ENCODE peak calls at places on chromosomes 4 and X, in seven cellular contexts. One of them, this sample, is unnamed. For H3K27me3 and H3K9me3, the result is how much of the 10 kb centered on the place peaks cover.

GRCh38 chrX:9829308-9830267 is 43.4 kb downstream of the SHROOM2 start:
- DNase-seq in astrocyte: peak
- DNase-seq in neuronal stem cell: no peak
- DNase-seq in fibroblast of lung: peak
- DNase-seq in PC-3: peak
- DNase-seq in HCT116: peak
- DNase-seq in endothelial cell of umbilical vein: no peak
- DNase-seq in this sample: no peak

GRCh38 chrX:50436797-50437196 is 33.8 kb downstream of the DGKK start:
- DNase-seq in endothelial cell of umbilical vein: no peak
- DNase-seq in HCT116: no peak
- DNase-seq in fibroblast of lung: no peak
- DNase-seq in PC-3: no peak
- DNase-seq in neuronal stem cell: no peak
- DNase-seq in astrocyte: no peak
- DNase-seq in this sample: no peak

GRCh38 chrX:1466971-1467561 is 14.4 kb upstream of the ASMTL start:
- DNase-seq in HCT116: no peak
- DNase-seq in astrocyte: no peak
- DNase-seq in endothelial cell of umbilical vein: no peak
- DNase-seq in fibroblast of lung: no peak
- DNase-seq in neuronal stem cell: no peak
- DNase-seq in PC-3: no peak
- DNase-seq in this sample: no peak

GRCh38 chrX:25344191-25344936 is 328.6 kb upstream of the ARX start:
- DNase-seq in fibroblast of lung: no peak
- DNase-seq in HCT116: no peak
- DNase-seq in astrocyte: no peak
- DNase-seq in PC-3: no peak
- DNase-seq in neuronal stem cell: no peak
- DNase-seq in endothelial cell of umbilical vein: no peak
- DNase-seq in this sample: no peak

GRCh38 chr4:6095897-6096296 is 77.7 kb upstream of the C4orf50 start:
- DNase-seq in HCT116: no peak
- DNase-seq in endothelial cell of umbilical vein: no peak
- DNase-seq in fibroblast of lung: no peak
- DNase-seq in PC-3: no peak
- DNase-seq in astrocyte: no peak
- DNase-seq in neuronal stem cell: no peak
- DNase-seq in this sample: no peak

GRCh38 chr4:55635760-55636621 is at the start of gene NMU:
- DNase-seq in HCT116: peak
- DNase-seq in fibroblast of lung: peak
- DNase-seq in astrocyte: no peak
- DNase-seq in PC-3: peak
- DNase-seq in neuronal stem cell: peak
- DNase-seq in endothelial cell of umbilical vein: peak
- DNase-seq in this sample: peak

GRCh38 chrX:40273356-40274050 is 175.7 kb upstream of the BCOR start:
- DNase-seq in HCT116: no peak
- DNase-seq in astrocyte: peak
- DNase-seq in fibroblast of lung: peak
- DNase-seq in endothelial cell of umbilical vein: peak
- DNase-seq in neuronal stem cell: no peak
- DNase-seq in PC-3: no peak
- DNase-seq in this sample: no peak

GRCh38 chr4:119646347-119647071 is 17.9 kb upstream of the PDE5A start:
- DNase-seq in HCT116: no peak
- DNase-seq in fibroblast of lung: peak
- DNase-seq in endothelial cell of umbilical vein: no peak
- DNase-seq in PC-3: no peak
- DNase-seq in neuronal stem cell: no peak
- DNase-seq in astrocyte: peak
- DNase-seq in this sample: no peak

GRCh38 chrX:19772759-19773623 is 114.4 kb downstream of the SH3KBP1 start:
- DNase-seq in PC-3: peak
- DNase-seq in HCT116: no peak
- DNase-seq in fibroblast of lung: no peak
- DNase-seq in endothelial cell of umbilical vein: peak
- DNase-seq in astrocyte: no peak
- DNase-seq in neuronal stem cell: no peak
- DNase-seq in this sample: no peak

GRCh38 chr4:2944882-2945526 is 18.2 kb downstream of the NOP14 start:
- DNase-seq in astrocyte: no peak
- DNase-seq in fibroblast of lung: no peak
- DNase-seq in neuronal stem cell: no peak
- DNase-seq in endothelial cell of umbilical vein: no peak
- DNase-seq in HCT116: no peak
- DNase-seq in PC-3: no peak
- DNase-seq in this sample: no peak

GRCh38 chr4:112896326-112896892 is 153.0 kb upstream of the ANK2 start:
- DNase-seq in neuronal stem cell: no peak
- DNase-seq in fibroblast of lung: no peak
- DNase-seq in HCT116: no peak
- DNase-seq in endothelial cell of umbilical vein: no peak
- DNase-seq in astrocyte: no peak
- DNase-seq in PC-3: no peak
- DNase-seq in this sample: no peak

GRCh38 chrX:2701600-2701999 is 10.5 kb downstream of the CD99 start:
- DNase-seq in endothelial cell of umbilical vein: no peak
- DNase-seq in fibroblast of lung: no peak
- DNase-seq in neuronal stem cell: no peak
- DNase-seq in astrocyte: no peak
- DNase-seq in PC-3: no peak
- DNase-seq in HCT116: no peak
- DNase-seq in this sample: no peak

GRCh38 chr4:145609494-145610427 is 9.4 kb upstream of the MMAA start:
- DNase-seq in PC-3: peak
- DNase-seq in astrocyte: peak
- DNase-seq in endothelial cell of umbilical vein: peak
- DNase-seq in HCT116: peak
- DNase-seq in fibroblast of lung: peak
- DNase-seq in neuronal stem cell: peak
- DNase-seq in this sample: peak

GRCh38 chr4:75844151-75844662 is 58.0 kb downstream of the PPEF2 start:
- DNase-seq in HCT116: no peak
- DNase-seq in neuronal stem cell: no peak
- DNase-seq in endothelial cell of umbilical vein: peak
- DNase-seq in fibroblast of lung: peak
- DNase-seq in astrocyte: peak
- DNase-seq in PC-3: no peak
- DNase-seq in this sample: peak

GRCh38 chr4:147546341-147546740 is 65.4 kb downstream of the EDNRA start:
- DNase-seq in endothelial cell of umbilical vein: peak
- DNase-seq in fibroblast of lung: peak
- DNase-seq in astrocyte: peak
- DNase-seq in PC-3: peak
- DNase-seq in neuronal stem cell: no peak
- DNase-seq in HCT116: no peak
- DNase-seq in this sample: peak

GRCh38 chr4:109921384-109921808 is 8.7 kb downstream of the EGF start:
- DNase-seq in PC-3: peak
- DNase-seq in endothelial cell of umbilical vein: no peak
- DNase-seq in fibroblast of lung: peak
- DNase-seq in neuronal stem cell: peak
- DNase-seq in HCT116: no peak
- DNase-seq in astrocyte: peak
- DNase-seq in this sample: peak

GRCh38 chrX:11665144-11666040 is at the start of gene ARHGAP6:
- DNase-seq in neuronal stem cell: peak
- DNase-seq in HCT116: no peak
- DNase-seq in fibroblast of lung: peak
- DNase-seq in astrocyte: peak
- DNase-seq in endothelial cell of umbilical vein: peak
- DNase-seq in PC-3: peak
- DNase-seq in this sample: peak

GRCh38 chr4:78923459-78924312 is 15.6 kb downstream of the PAQR3 start:
- DNase-seq in neuronal stem cell: no peak
- DNase-seq in astrocyte: no peak
- DNase-seq in fibroblast of lung: no peak
- DNase-seq in HCT116: no peak
- DNase-seq in PC-3: no peak
- DNase-seq in endothelial cell of umbilical vein: peak
- DNase-seq in this sample: peak

GRCh38 chrX:63458981-63459380 is 107.8 kb upstream of the SPIN4 start:
- DNase-seq in astrocyte: no peak
- DNase-seq in neuronal stem cell: no peak
- DNase-seq in HCT116: no peak
- DNase-seq in endothelial cell of umbilical vein: no peak
- DNase-seq in fibroblast of lung: no peak
- DNase-seq in PC-3: no peak
- DNase-seq in this sample: no peak

GRCh38 chr4:63169836-63170235 is 1239.4 kb downstream of the TECRL start:
- DNase-seq in neuronal stem cell: peak
- DNase-seq in fibroblast of lung: no peak
- DNase-seq in astrocyte: no peak
- DNase-seq in PC-3: no peak
- DNase-seq in endothelial cell of umbilical vein: no peak
- DNase-seq in HCT116: no peak
- DNase-seq in this sample: no peak

GRCh38 chr4:99473131-99473530 is 37.7 kb upstream of the C4orf17 start:
- DNase-seq in astrocyte: peak
- DNase-seq in endothelial cell of umbilical vein: no peak
- DNase-seq in HCT116: no peak
- DNase-seq in fibroblast of lung: peak
- DNase-seq in neuronal stem cell: no peak
- DNase-seq in PC-3: no peak
- DNase-seq in this sample: no peak

GRCh38 chr4:69601065-69601464 is 38.4 kb downstream of the UGT2A2 start:
- DNase-seq in PC-3: no peak
- DNase-seq in fibroblast of lung: no peak
- DNase-seq in astrocyte: no peak
- DNase-seq in endothelial cell of umbilical vein: no peak
- DNase-seq in neuronal stem cell: no peak
- DNase-seq in HCT116: no peak
- DNase-seq in this sample: no peak

GRCh38 chrX:107561468-107562215 is 66.7 kb upstream of the PRPS1 start:
- DNase-seq in endothelial cell of umbilical vein: no peak
- DNase-seq in HCT116: no peak
- DNase-seq in PC-3: no peak
- DNase-seq in neuronal stem cell: no peak
- DNase-seq in fibroblast of lung: peak
- DNase-seq in astrocyte: no peak
- DNase-seq in this sample: peak

GRCh38 chr4:2076908-2077534 is 17.9 kb downstream of the NAT8L start:
- DNase-seq in PC-3: no peak
- DNase-seq in HCT116: no peak
- DNase-seq in fibroblast of lung: no peak
- DNase-seq in endothelial cell of umbilical vein: no peak
- DNase-seq in neuronal stem cell: no peak
- DNase-seq in astrocyte: no peak
- DNase-seq in this sample: no peak

GRCh38 chr4:112173593-112174559 is 28.6 kb downstream of the FAM241A start:
- DNase-seq in HCT116: peak
- DNase-seq in PC-3: peak
- DNase-seq in fibroblast of lung: no peak
- DNase-seq in neuronal stem cell: no peak
- DNase-seq in endothelial cell of umbilical vein: no peak
- DNase-seq in astrocyte: no peak
- DNase-seq in this sample: no peak

GRCh38 chrX:102892103-102892502 is 45.0 kb upstream of the RAB40AL start:
- DNase-seq in endothelial cell of umbilical vein: peak
- DNase-seq in neuronal stem cell: no peak
- DNase-seq in fibroblast of lung: no peak
- DNase-seq in HCT116: no peak
- DNase-seq in PC-3: peak
- DNase-seq in astrocyte: no peak
- DNase-seq in this sample: no peak

GRCh38 chrX:153521034-153521433 is 3.6 kb downstream of the ATP2B3 start:
- DNase-seq in fibroblast of lung: peak
- DNase-seq in endothelial cell of umbilical vein: no peak
- DNase-seq in PC-3: no peak
- DNase-seq in HCT116: no peak
- DNase-seq in astrocyte: no peak
- DNase-seq in neuronal stem cell: no peak
- DNase-seq in this sample: no peak
- H3K27me3 ChIP-seq in fibroblast of lung: under half
- H3K27me3 ChIP-seq in endothelial cell of umbilical vein: under half
- H3K27me3 ChIP-seq in PC-3: under half
- H3K27me3 ChIP-seq in HCT116: under half
- H3K27me3 ChIP-seq in astrocyte: under half
- H3K27me3 ChIP-seq in neuronal stem cell: half or more
- H3K27me3 ChIP-seq in this sample: half or more

DNA sequence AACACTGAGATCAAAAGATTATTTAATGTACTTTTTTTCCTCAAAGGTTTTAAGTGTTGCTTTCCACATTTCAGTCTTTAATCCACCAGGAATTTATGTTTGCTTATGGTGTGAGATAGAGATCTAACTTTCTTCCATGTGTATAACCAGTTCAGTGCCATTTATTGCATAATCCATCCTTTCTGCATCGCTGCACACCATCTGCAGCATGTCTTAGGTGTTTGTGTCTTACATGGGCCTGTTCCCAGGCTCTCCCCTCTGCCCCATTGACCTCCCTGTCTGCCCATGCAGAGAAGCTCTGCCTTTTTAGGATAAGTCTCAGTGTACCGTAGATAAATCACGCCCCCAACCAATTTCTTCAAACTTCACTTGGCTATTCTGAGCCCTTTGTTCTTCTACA is 30.3 kb downstream of the NSDHL start:
- DNase-seq in astrocyte: peak
- DNase-seq in PC-3: peak
- DNase-seq in HCT116: no peak
- DNase-seq in endothelial cell of umbilical vein: no peak
- DNase-seq in fibroblast of lung: peak
- DNase-seq in neuronal stem cell: no peak
- DNase-seq in this sample: peak
- H3K9me3 ChIP-seq in astrocyte: under half
- H3K9me3 ChIP-seq in PC-3: under half
- H3K9me3 ChIP-seq in HCT116: under half
- H3K9me3 ChIP-seq in endothelial cell of umbilical vein: under half
- H3K9me3 ChIP-seq in fibroblast of lung: under half
- H3K9me3 ChIP-seq in neuronal stem cell: under half
- H3K9me3 ChIP-seq in this sample: under half

GRCh38 chr4:122784261-122784660 is 42.4 kb upstream of the FGF2 start:
- DNase-seq in endothelial cell of umbilical vein: no peak
- DNase-seq in HCT116: no peak
- DNase-seq in fibroblast of lung: no peak
- DNase-seq in astrocyte: no peak
- DNase-seq in neuronal stem cell: no peak
- DNase-seq in PC-3: peak
- DNase-seq in this sample: no peak
- H3K9ac ChIP-seq in endothelial cell of umbilical vein: peak
- H3K9ac ChIP-seq in HCT116: peak
- H3K9ac ChIP-seq in fibroblast of lung: no peak
- H3K9ac ChIP-seq in astrocyte: peak
- H3K9ac ChIP-seq in neuronal stem cell: no peak
- H3K9ac ChIP-seq in PC-3: no peak
- H3K9ac ChIP-seq in this sample: peak

DNA sequence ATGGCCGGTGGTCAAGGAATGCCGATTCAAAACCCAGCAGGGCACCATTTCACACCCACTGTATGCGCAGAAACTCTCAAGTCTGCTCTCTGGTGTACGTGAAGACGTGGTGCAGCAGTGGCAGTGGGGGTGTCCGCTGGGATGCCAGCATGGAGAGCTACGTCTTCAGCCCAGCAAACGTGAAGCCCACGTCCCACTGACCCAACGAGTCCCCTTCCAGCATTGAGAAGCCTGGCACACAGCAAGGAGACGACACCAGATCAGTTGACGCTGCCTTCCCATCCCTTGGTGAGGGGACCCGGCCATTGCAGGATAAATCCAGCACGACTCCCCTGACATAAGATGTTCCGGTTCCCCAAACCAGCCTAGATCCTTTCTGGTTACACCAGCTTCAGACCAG is 2.2 kb upstream of the PLXNB3 start:
- DNase-seq in astrocyte: no peak
- DNase-seq in PC-3: no peak
- DNase-seq in HCT116: no peak
- DNase-seq in neuronal stem cell: no peak
- DNase-seq in endothelial cell of umbilical vein: no peak
- DNase-seq in fibroblast of lung: no peak
- DNase-seq in this sample: no peak
- H3K27me3 ChIP-seq in astrocyte: under half
- H3K27me3 ChIP-seq in PC-3: under half
- H3K27me3 ChIP-seq in HCT116: under half
- H3K27me3 ChIP-seq in neuronal stem cell: under half
- H3K27me3 ChIP-seq in endothelial cell of umbilical vein: under half
- H3K27me3 ChIP-seq in fibroblast of lung: under half
- H3K27me3 ChIP-seq in this sample: under half

This sample was measured in adipocyte.